ENCODE peak calls at places on chromosomes 5 and 9, in four cellular contexts. I, V, Q and T are unnamed samples.
A peak's percentile ranks its signal among the peaks of the same experiment; 100 is the strongest.

GRCh38 chr5:16983022-16983639 is 47.0 kb upstream of the MYO10 start:
- DNase-seq in I (no peak), V (no peak), Q (no peak), T (no peak)

GRCh38 chr5:69217732-69218568 is 16.7 kb upstream of the CDK7 start:
- DNase-seq in I (peak; percentile 97), V (peak; percentile 98), Q (peak; percentile 89), T (peak; percentile 99)

GRCh38 chr9:107281164-107281563 is 1.9 kb upstream of the RAD23B start:
- DNase-seq in I (no peak), V (no peak), Q (no peak), T (no peak)

GRCh38 chr9:99299214-99300102 is 77.4 kb downstream of the SEC61B start:
- DNase-seq in I (no peak), V (no peak), Q (peak; percentile 68), T (no peak)

GRCh38 chr9:135588371-135588770 is 26.8 kb downstream of the PAEP start:
- DNase-seq in I (no peak), V (peak; percentile 59), Q (no peak), T (no peak)

GRCh38 chr9:5052858-5053257 is 67.8 kb downstream of the JAK2 start:
- DNase-seq in I (no peak), V (no peak), Q (peak; percentile 48), T (no peak)

GRCh38 chr5:139294372-139295165 is 1.0 kb downstream of the MATR3 start:
- DNase-seq in I (peak; percentile 83), V (peak; percentile 88), Q (peak; percentile 80), T (peak; percentile 86)

GRCh38 chr9:114969269-114969668 is 38.9 kb upstream of the TNFSF8 start:
- DNase-seq in I (no peak), V (no peak), Q (no peak), T (no peak)

GRCh38 chr5:74394924-74395880 is 245.3 kb downstream of the ENC1 start:
- DNase-seq in I (no peak), V (no peak), Q (no peak), T (no peak)

GRCh38 chr5:141763526-141763925 is 81.5 kb upstream of the ARAP3 start:
- DNase-seq in I (no peak), V (no peak), Q (no peak), T (no peak)

GRCh38 chr9:37953775-37954437 is 50.0 kb upstream of the SLC25A51 start:
- DNase-seq in I (peak; percentile 64), V (no peak), Q (peak; percentile 99), T (no peak)

GRCh38 chr9:94140791-94141790 is 56.8 kb downstream of the PTPDC1 start:
- DNase-seq in I (no peak), V (no peak), Q (peak; percentile 63), T (no peak)

GRCh38 chr5:158023266-158023665 is 164.3 kb upstream of the CLINT1 start:
- DNase-seq in I (no peak), V (no peak), Q (peak; percentile 19), T (no peak)

GRCh38 chr9:89444212-89444611 is 53.7 kb downstream of the SEMA4D start:
- DNase-seq in I (no peak), V (no peak), Q (no peak), T (no peak)

GRCh38 chr5:151298063-151298462 is 5.5 kb downstream of the SLC36A3 start:
- DNase-seq in I (peak; percentile 9), V (no peak), Q (no peak), T (peak; percentile 36)

GRCh38 chr9:93122721-93123221 is 11.3 kb downstream of the NINJ1 start:
- DNase-seq in I (no peak), V (peak; percentile 67), Q (no peak), T (peak; percentile 8)

GRCh38 chr5:142325677-142326479 is 1.1 kb upstream of the SPRY4 start:
- DNase-seq in I (peak; percentile 70), V (peak; percentile 76), Q (peak; percentile 71), T (peak; percentile 51)

GRCh38 chr5:18829539-18829938 is 1158.5 kb downstream of the CDH18 start:
- DNase-seq in I (no peak), V (no peak), Q (no peak), T (no peak)

GRCh38 chr9:135167839-135168378 is 80.4 kb downstream of the OLFM1 start:
- DNase-seq in I (no peak), V (no peak), Q (no peak), T (no peak)

GRCh38 chr5:134111741-134112647 is 2.5 kb upstream of the TCF7 start:
- DNase-seq in I (no peak), V (no peak), Q (peak; percentile 68), T (no peak)

GRCh38 chr9:138022756-138023393 is 145.3 kb downstream of the CACNA1B start:
- DNase-seq in I (no peak), V (peak; percentile 35), Q (no peak), T (peak; percentile 80)

GRCh38 chr5:178525906-178526732 is 64.1 kb downstream of the COL23A1 start:
- DNase-seq in I (no peak), V (peak; percentile 43), Q (no peak), T (no peak)

GRCh38 chr5:115398726-115399125 is 102.3 kb upstream of the CCDC112 start:
- DNase-seq in I (no peak), V (no peak), Q (peak; percentile 95), T (no peak)

GRCh38 chr5:132198571-132198970 is 29.1 kb downstream of the P4HA2 start:
- DNase-seq in I (no peak), V (no peak), Q (no peak), T (no peak)

GRCh38 chr5:35246928-35247644 is 16.8 kb upstream of the PRLR start:
- DNase-seq in I (peak; percentile 35), V (no peak), Q (peak; percentile 22), T (no peak)

GRCh38 chr5:74231697-74232096 is 408.8 kb downstream of the ENC1 start:
- DNase-seq in I (no peak), V (no peak), Q (peak; percentile 53), T (no peak)

GRCh38 chr5:41507501-41507900 is 2.9 kb downstream of the PLCXD3 start:
- DNase-seq in I (no peak), V (no peak), Q (no peak), T (no peak)

GRCh38 chr5:111367081-111367480 is 142.9 kb downstream of the CAMK4 start:
- DNase-seq in I (no peak), V (no peak), Q (peak; percentile 62), T (no peak)

GRCh38 chr5:2387224-2388004 is 364.1 kb downstream of the IRX2 start:
- DNase-seq in I (no peak), V (no peak), Q (no peak), T (no peak)

GRCh38 chr5:28927559-28928326 is 1889.4 kb upstream of the CDH9 start:
- DNase-seq in I (no peak), V (no peak), Q (no peak), T (no peak)

GRCh38 chr5:75756991-75757390 is 39.8 kb upstream of the POC5 start:
- DNase-seq in I (no peak), V (no peak), Q (no peak), T (no peak)

GRCh38 chr9:127086771-127087170 is 35.7 kb downstream of the ANGPTL2 start:
- DNase-seq in I (no peak), V (peak; percentile 20), Q (no peak), T (no peak)

GRCh38 chr5:57174850-57175525 is 1.1 kb downstream of the GPBP1 start:
- DNase-seq in I (no peak), V (no peak), Q (no peak), T (no peak)

GRCh38 chr5:178192787-178193186 is 5.6 kb upstream of the GMCL2 start:
- DNase-seq in I (no peak), V (no peak), Q (no peak), T (no peak)

GRCh38 chr9:20226345-20226744 is 396.0 kb downstream of the MLLT3 start:
- DNase-seq in I (no peak), V (no peak), Q (no peak), T (no peak)

GRCh38 chr9:124771021-124771866 is at the start of gene NR6A1:
- DNase-seq in I (peak; percentile 96), V (peak; percentile 98), Q (peak; percentile 95), T (peak; percentile 98)
- TF ChIP-seq CTCF in I (peak; percentile 56), V (no peak), Q (peak; percentile 7), T (peak; percentile 48)

DNA sequence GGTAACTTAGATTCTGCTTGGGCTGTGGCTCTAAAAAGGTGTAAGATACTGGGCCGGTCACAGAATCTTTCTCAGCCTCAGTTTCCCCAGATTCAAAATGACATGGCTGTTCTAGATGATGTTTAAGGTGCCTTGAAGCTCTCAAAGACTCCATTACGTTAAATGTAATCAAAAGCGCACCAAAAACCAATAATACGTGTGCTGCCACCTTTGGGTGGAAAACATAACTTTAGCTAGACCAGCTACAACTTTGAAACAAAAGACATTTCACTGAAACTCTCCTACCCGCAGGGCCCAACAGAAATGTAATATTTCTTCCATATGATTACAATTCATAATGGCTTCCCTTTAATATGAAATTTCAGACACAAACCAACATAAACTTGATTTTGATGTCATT is 35.0 kb upstream of the PCSK5 start:
- DNase-seq in I (peak; percentile 17), V (no peak), Q (no peak), T (no peak)
- TF ChIP-seq CTCF in I (peak; percentile 72), V (no peak), Q (peak; percentile 3), T (no peak)

DNA sequence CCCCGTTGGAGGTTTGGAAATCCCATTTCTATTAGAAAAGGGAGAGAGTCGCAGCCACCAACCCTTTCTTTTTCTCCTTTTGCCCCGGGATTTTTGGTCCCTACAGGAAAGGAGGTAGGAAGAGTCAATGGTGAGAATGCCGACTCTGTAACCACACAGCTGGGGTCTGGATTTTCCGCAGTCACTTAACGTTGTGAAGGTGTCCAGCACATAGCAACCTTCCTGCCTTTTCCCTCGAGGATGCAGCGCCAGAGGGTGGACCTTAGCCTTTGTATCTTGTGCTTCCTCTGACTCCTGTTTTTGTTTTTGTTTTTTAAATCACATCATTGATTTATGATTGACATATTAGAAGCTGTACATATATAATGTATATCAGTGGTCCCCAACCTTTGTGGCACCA is 41.4 kb downstream of the TLR4 start:
- DNase-seq in I (no peak), V (no peak), Q (no peak), T (no peak)
- TF ChIP-seq CTCF in I (no peak), V (no peak), Q (no peak), T (no peak)

GRCh38 chr9:97970106-97970505 is 13.0 kb upstream of the ANP32B start:
- DNase-seq in I (no peak), V (no peak), Q (no peak), T (no peak)
- TF ChIP-seq CTCF in I (no peak), V (no peak), Q (no peak), T (no peak)

GRCh38 chr5:127375124-127375523 is 84.5 kb downstream of the MEGF10 start:
- DNase-seq in I (no peak), V (no peak), Q (no peak), T (no peak)

GRCh38 chr5:127367912-127368468 is 77.4 kb downstream of the MEGF10 start:
- DNase-seq in I (no peak), V (no peak), Q (no peak), T (no peak)

GRCh38 chr5:127369772-127370171 is 79.2 kb downstream of the MEGF10 start:
- DNase-seq in I (no peak), V (no peak), Q (no peak), T (no peak)

GRCh38 chr5:127373858-127374491 is 83.4 kb downstream of the MEGF10 start:
- DNase-seq in I (no peak), V (no peak), Q (no peak), T (no peak)
- TF ChIP-seq CTCF in I (no peak), V (no peak), Q (no peak), T (peak; percentile 71)

DNA sequence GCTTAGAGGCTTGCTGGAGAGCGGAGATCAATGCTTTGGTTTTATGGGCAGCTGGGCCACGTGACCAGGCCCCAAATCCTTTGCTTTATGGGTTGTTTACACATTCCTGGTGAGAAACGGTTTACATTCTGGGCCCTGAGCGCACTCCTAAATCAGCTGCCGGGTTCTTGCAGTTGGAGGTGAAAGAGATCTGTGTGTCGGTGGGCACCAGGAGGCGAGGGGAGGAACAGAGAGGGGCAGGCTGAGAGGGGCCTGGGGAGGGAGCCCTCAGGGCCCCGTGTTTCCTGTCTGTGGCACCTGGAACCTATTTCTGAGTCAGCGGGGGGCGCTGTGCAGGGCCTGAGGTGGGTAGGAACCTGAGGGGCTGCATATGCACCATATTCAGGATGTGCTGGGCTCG is 63.5 kb upstream of the HAND1 start:
- DNase-seq in I (no peak), V (no peak), Q (no peak), T (no peak)
- TF ChIP-seq CTCF in I (no peak), V (no peak), Q (no peak), T (peak; percentile 38)